ENCODE peak calls at places on chromosomes 6 and 20, in four cellular contexts. D is left kidney, L is coronary artery, Z is endothelial cell. G is an unnamed sample.
A peak's percentile ranks its signal among the peaks of the same experiment; 100 is the strongest.

GRCh38 chr20:58713801-58714339 is 21.3 kb downstream of the NPEPL1 start:
- DNase-seq in D (no peak), L (peak; percentile 66), Z (no peak), G (peak; percentile 87)

GRCh38 chr6:129490551-129491245 is 219.3 kb downstream of the ARHGAP18 start:
- DNase-seq in D (peak; percentile 55), L (no peak), Z (no peak), G (no peak)

GRCh38 chr6:16523550-16524379 is 237.5 kb downstream of the ATXN1 start:
- DNase-seq in D (no peak), L (no peak), Z (no peak), G (no peak)

GRCh38 chr6:14128017-14128416 is 10.4 kb downstream of the CD83 start:
- DNase-seq in D (no peak), L (no peak), Z (no peak), G (no peak)

GRCh38 chr20:22412977-22413868 is 171.1 kb downstream of the FOXA2 start:
- DNase-seq in D (no peak), L (no peak), Z (no peak), G (no peak)

GRCh38 chr6:134517145-134517658 is 199.3 kb upstream of the SGK1 start:
- DNase-seq in D (peak; percentile 54), L (peak; percentile 84), Z (peak; percentile 15), G (no peak)

GRCh38 chr6:125816828-125817280 is 26.1 kb downstream of the NCOA7 start:
- DNase-seq in D (no peak), L (no peak), Z (no peak), G (no peak)

GRCh38 chr6:168865-169455 is 123.3 kb upstream of the DUSP22 start:
- DNase-seq in D (peak; percentile 70), L (no peak), Z (no peak), G (no peak)

GRCh38 chr6:118377711-118378414 is 170.2 kb upstream of the PLN start:
- DNase-seq in D (peak; percentile 82), L (no peak), Z (no peak), G (no peak)

GRCh38 chr20:15760217-15760567 is 813.1 kb downstream of the KIF16B start:
- DNase-seq in D (peak; percentile 87), L (no peak), Z (no peak), G (no peak)

GRCh38 chr6:26493258-26493657 is 6.8 kb upstream of the BTN1A1 start:
- DNase-seq in D (no peak), L (no peak), Z (no peak), G (no peak)

GRCh38 chr20:36099106-36099505 is 55.4 kb upstream of the EPB41L1 start:
- DNase-seq in D (no peak), L (no peak), Z (no peak), G (no peak)

GRCh38 chr20:56995635-56996075 is 270.8 kb downstream of the BMP7 start:
- DNase-seq in D (peak; percentile 74), L (no peak), Z (peak; percentile 71), G (no peak)

GRCh38 chr20:20743511-20744169 is 31.2 kb upstream of the RALGAPA2 start:
- DNase-seq in D (peak; percentile 76), L (peak; percentile 79), Z (peak; percentile 60), G (no peak)

GRCh38 chr6:107636486-107636885 is 146.6 kb downstream of the SOBP start:
- DNase-seq in D (no peak), L (no peak), Z (no peak), G (no peak)

GRCh38 chr6:28682542-28682941 is 156.9 kb downstream of the GPX5 start:
- DNase-seq in D (no peak), L (no peak), Z (no peak), G (no peak)

GRCh38 chr20:50271674-50272412 is 81.2 kb downstream of the CEBPB start:
- DNase-seq in D (no peak), L (no peak), Z (no peak), G (no peak)

GRCh38 chr20:53606364-53606985 is 12.8 kb upstream of the ZNF217 start:
- DNase-seq in D (no peak), L (no peak), Z (no peak), G (no peak)

GRCh38 chr6:101689156-101689555 is 295.6 kb downstream of the GRIK2 start:
- DNase-seq in D (no peak), L (no peak), Z (no peak), G (no peak)

GRCh38 chr6:90285611-90286381 is 10.8 kb downstream of the BACH2 start:
- DNase-seq in D (peak; percentile 93), L (peak; percentile 82), Z (peak; percentile 34), G (no peak)

GRCh38 chr20:16942702-16943101 is 194.5 kb downstream of the OTOR start:
- DNase-seq in D (no peak), L (no peak), Z (no peak), G (no peak)

GRCh38 chr6:41878246-41878645 is 16.9 kb downstream of the USP49 start:
- DNase-seq in D (peak; percentile 4), L (no peak), Z (no peak), G (no peak)